ENCODE peak calls at places on chromosomes 13 and 19, in seven cellular contexts. V is A673, C is cardiac muscle cell, K is epithelial cell of esophagus, I is fibroblast of lung, R is colonic mucosa, J is fibroblast of villous mesenchyme. X is an unnamed sample.

GRCh38 chr13:101499406-101499805 is 46.9 kb downstream of the ITGBL1 start:
- DNase-seq in V (no peak), C (no peak), K (peak), I (no peak), R (no peak), J (no peak), X (no peak)

GRCh38 chr13:29852464-29853054 is 2.1 kb upstream of the UBL3 start:
- DNase-seq in V (no peak), C (no peak), K (no peak), I (no peak), R (no peak), J (no peak), X (no peak)

GRCh38 chr13:101640797-101641400 is 188.4 kb downstream of the ITGBL1 start:
- DNase-seq in V (peak), C (no peak), K (peak), I (peak), R (no peak), J (peak), X (no peak)

GRCh38 chr13:109684836-109685602 is 101.4 kb downstream of the IRS2 start:
- DNase-seq in V (peak), C (peak), K (peak), I (peak), R (peak), J (no peak), X (no peak)

GRCh38 chr13:32378012-32378411 is 49.9 kb downstream of the N4BP2L1 start:
- DNase-seq in V (no peak), C (no peak), K (no peak), I (peak), R (no peak), J (no peak), X (no peak)

GRCh38 chr13:65112123-65113075 is 2117.7 kb downstream of the PCDH9 start:
- DNase-seq in V (no peak), C (no peak), K (peak), I (no peak), R (no peak), J (no peak), X (peak)

GRCh38 chr13:80755925-80756324 is 415.0 kb upstream of the SPRY2 start:
- DNase-seq in V (peak), C (no peak), K (no peak), I (peak), R (no peak), J (no peak), X (no peak)

GRCh38 chr13:30429721-30430694 is 7.7 kb downstream of the UBE2L5 start:
- DNase-seq in V (peak), C (no peak), K (peak), I (peak), R (no peak), J (peak), X (peak)

GRCh38 chr19:18794692-18795091 is 3.6 kb upstream of the COMP start:
- DNase-seq in V (no peak), C (no peak), K (no peak), I (no peak), R (no peak), J (no peak), X (no peak)

GRCh38 chr13:106455190-106455589 is 80.3 kb downstream of the EFNB2 start:
- DNase-seq in V (no peak), C (no peak), K (no peak), I (no peak), R (no peak), J (no peak), X (no peak)

GRCh38 chr13:107669356-107669755 is 546.0 kb downstream of the LIG4 start:
- DNase-seq in V (no peak), C (no peak), K (no peak), I (no peak), R (no peak), J (peak), X (peak)

GRCh38 chr19:52237771-52238400 is 31.5 kb upstream of the ZNF766 start:
- DNase-seq in V (peak), C (peak), K (peak), I (peak), R (peak), J (peak), X (peak)

GRCh38 chr13:24997367-24997967 is 98.5 kb upstream of the PABPC3 start:
- DNase-seq in V (peak), C (peak), K (peak), I (peak), R (peak), J (peak), X (peak)

GRCh38 chr19:34999498-35000337 is at the start of gene GRAMD1A:
- DNase-seq in V (peak), C (peak), K (peak), I (peak), R (peak), J (peak), X (peak)

GRCh38 chr13:77378662-77379061 is 51.8 kb upstream of the MYCBP2 start:
- DNase-seq in V (no peak), C (no peak), K (peak), I (no peak), R (no peak), J (no peak), X (no peak)

GRCh38 chr19:49113762-49114629 is at the start of gene LIN7B:
- DNase-seq in V (peak), C (peak), K (peak), I (peak), R (peak), J (peak), X (no peak)

GRCh38 chr13:99055286-99056073 is 77.6 kb upstream of the DOCK9 start:
- DNase-seq in V (no peak), C (no peak), K (no peak), I (no peak), R (no peak), J (no peak), X (no peak)

GRCh38 chr13:91540157-91540736 is 141.8 kb downstream of the GPC5 start:
- DNase-seq in V (no peak), C (peak), K (no peak), I (peak), R (no peak), J (no peak), X (no peak)

GRCh38 chr13:75587679-75588078 is 38.1 kb downstream of the UCHL3 start:
- DNase-seq in V (no peak), C (no peak), K (peak), I (no peak), R (no peak), J (no peak), X (no peak)

GRCh38 chr19:12757544-12758274 is 6.1 kb downstream of the BEST2 start:
- DNase-seq in V (peak), C (peak), K (peak), I (peak), R (peak), J (peak), X (no peak)

GRCh38 chr13:31322025-31322424 is 122.2 kb downstream of the B3GLCT start:
- DNase-seq in V (no peak), C (peak), K (peak), I (peak), R (no peak), J (peak), X (no peak)

GRCh38 chr13:59728896-59729545 is 434.7 kb downstream of the DIAPH3 start:
- DNase-seq in V (no peak), C (no peak), K (no peak), I (no peak), R (no peak), J (no peak), X (no peak)

GRCh38 chr13:51723529-51723928 is 80.4 kb downstream of the DHRS12 start:
- DNase-seq in V (no peak), C (no peak), K (no peak), I (no peak), R (no peak), J (no peak), X (no peak)

GRCh38 chr19:33515921-33516320 is 5.7 kb downstream of the PEPD start:
- DNase-seq in V (no peak), C (no peak), K (no peak), I (no peak), R (no peak), J (no peak), X (no peak)

GRCh38 chr19:33513424-33513823 is 8.2 kb downstream of the PEPD start:
- DNase-seq in V (no peak), C (no peak), K (no peak), I (no peak), R (no peak), J (no peak), X (no peak)

GRCh38 chr19:33517922-33518321 is 3.7 kb downstream of the PEPD start:
- DNase-seq in V (no peak), C (no peak), K (no peak), I (no peak), R (no peak), J (no peak), X (no peak)

GRCh38 chr19:33512580-33513137 is 8.9 kb downstream of the PEPD start:
- DNase-seq in V (no peak), C (no peak), K (no peak), I (no peak), R (no peak), J (no peak), X (no peak)

GRCh38 chr19:33514885-33515485 is 6.6 kb downstream of the PEPD start:
- DNase-seq in V (no peak), C (no peak), K (no peak), I (peak), R (peak), J (peak), X (no peak)
- TF ChIP-seq CTCF in V (no peak), C (no peak), K (no peak), I (no peak), R (no peak), J (no peak), X (no peak)

GRCh38 chr13:74573654-74574053 is 439.4 kb upstream of the KLF12 start:
- DNase-seq in V (no peak), C (peak), K (no peak), I (no peak), R (no peak), J (no peak), X (no peak)

GRCh38 chr13:74576504-74576903 is 442.3 kb upstream of the KLF12 start:
- DNase-seq in V (no peak), C (no peak), K (no peak), I (no peak), R (no peak), J (no peak), X (no peak)

GRCh38 chr13:74571811-74572210 is 437.6 kb upstream of the KLF12 start:
- DNase-seq in V (no peak), C (no peak), K (peak), I (no peak), R (no peak), J (no peak), X (no peak)

GRCh38 chr13:74575729-74576125 is 441.5 kb upstream of the KLF12 start:
- DNase-seq in V (peak), C (peak), K (peak), I (peak), R (peak), J (peak), X (no peak)

GRCh38 chr13:74574964-74575728 is 440.9 kb upstream of the KLF12 start:
- DNase-seq in V (no peak), C (no peak), K (no peak), I (no peak), R (no peak), J (peak), X (no peak)
- H3K4me3 ChIP-seq in V (peak), C (peak), K (peak), I (peak), R (no peak), J (peak), X (peak)

GRCh38 chr19:2976609-2977000 is 759 bp upstream of the TLE6 start:
- DNase-seq in V (no peak), C (peak), K (no peak), I (no peak), R (no peak), J (no peak), X (no peak)

GRCh38 chr19:2974342-2974932 is 2.9 kb upstream of the TLE6 start:
- DNase-seq in V (peak), C (no peak), K (no peak), I (no peak), R (peak), J (peak), X (no peak)

GRCh38 chr19:2977686-2978466 is 512 bp downstream of the TLE6 start:
- DNase-seq in V (no peak), C (no peak), K (no peak), I (no peak), R (peak), J (no peak), X (no peak)

GRCh38 chr19:2978467-2978767 is 1.1 kb downstream of the TLE6 start:
- DNase-seq in V (no peak), C (no peak), K (no peak), I (no peak), R (no peak), J (no peak), X (no peak)

DNA sequence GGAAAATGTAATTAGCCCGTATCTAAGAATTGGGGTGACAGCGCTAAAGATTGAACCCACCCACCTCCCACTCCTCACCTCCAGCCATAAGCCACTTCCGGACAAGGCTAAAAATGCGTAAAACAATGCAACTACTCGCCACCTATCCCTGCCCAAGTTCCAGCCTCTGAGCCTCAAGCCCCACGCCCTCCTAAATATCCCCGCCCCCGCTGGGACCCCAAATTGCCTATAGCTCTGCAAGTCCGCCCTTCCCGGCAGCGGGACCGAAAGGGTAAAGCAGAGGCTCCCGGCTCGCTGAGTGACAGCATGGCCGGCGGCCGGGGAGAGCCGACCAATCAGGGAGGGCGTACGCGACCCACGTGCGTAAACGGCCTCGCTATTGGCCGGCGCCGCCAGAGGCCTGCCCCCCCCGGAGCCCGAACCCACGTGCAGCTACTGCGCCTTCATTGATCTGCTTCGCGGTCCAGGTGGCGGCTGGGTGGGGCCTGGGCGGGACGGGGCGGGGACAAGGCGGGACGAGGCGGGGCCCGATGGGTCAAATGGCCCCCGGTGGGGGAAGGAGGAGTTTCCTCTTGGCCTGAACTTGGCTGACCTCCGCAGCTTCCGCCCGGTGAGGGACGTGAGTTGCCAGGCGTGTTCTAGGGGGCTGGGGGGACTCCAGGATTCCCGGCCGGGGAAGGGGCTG is at the start of gene TLE6:
- DNase-seq in V (peak), C (peak), K (peak), I (peak), R (peak), J (peak), X (peak)
- TF ChIP-seq CTCF in V (no peak), C (no peak), K (no peak), I (no peak), R (no peak), J (no peak), X (no peak)

GRCh38 chr19:38221919-38222828 is 1.8 kb downstream of the DPF1 start:
- DNase-seq in V (no peak), C (no peak), K (peak), I (no peak), R (no peak), J (no peak), X (no peak)
- H3K4me3 ChIP-seq in V (no peak), C (no peak), K (no peak), I (no peak), R (no peak), J (no peak), X (no peak)

GRCh38 chr19:39845621-39846175 is 481 bp downstream of the FBL start:
- DNase-seq in V (peak), C (peak), K (peak), I (no peak), R (no peak), J (no peak), X (no peak)
- TF ChIP-seq CTCF in V (peak), C (peak), K (no peak), I (no peak), R (no peak), J (no peak), X (peak)

DNA sequence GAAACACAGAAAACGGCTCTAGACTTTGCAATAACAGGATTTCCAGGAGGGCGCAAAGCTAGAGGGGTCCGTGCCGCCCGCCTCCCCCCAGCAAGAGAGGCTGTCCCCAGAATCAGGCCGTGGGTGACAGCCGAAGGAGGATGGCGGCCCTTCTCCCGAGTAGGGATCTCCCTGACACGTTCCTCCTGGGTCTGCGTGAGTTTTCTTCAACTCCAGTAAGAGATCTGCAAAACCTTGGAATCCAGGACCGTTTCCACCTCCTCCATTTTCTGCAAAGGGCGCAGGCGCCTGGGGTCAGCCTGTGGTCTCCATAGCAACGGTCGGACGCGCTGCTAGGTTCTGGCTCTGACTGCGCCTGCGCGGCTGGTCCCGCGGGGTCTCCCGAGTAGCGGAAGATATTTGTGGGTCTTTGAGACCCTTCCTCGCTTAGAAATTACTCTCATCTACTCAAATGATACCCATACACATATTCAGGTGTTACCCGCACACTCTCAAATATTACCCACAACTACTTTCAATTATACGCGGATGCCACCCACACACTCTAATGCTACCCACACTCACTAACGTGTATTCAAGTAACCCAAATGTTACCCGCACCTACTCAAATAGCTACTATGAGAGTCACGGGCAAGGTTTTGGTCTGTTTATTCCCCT is 2.1 kb downstream of the PNMA8C start:
- DNase-seq in V (peak), C (peak), K (peak), I (peak), R (peak), J (peak), X (peak)
- H3K4me3 ChIP-seq in V (peak), C (peak), K (peak), I (peak), R (peak), J (peak), X (peak)

DNA sequence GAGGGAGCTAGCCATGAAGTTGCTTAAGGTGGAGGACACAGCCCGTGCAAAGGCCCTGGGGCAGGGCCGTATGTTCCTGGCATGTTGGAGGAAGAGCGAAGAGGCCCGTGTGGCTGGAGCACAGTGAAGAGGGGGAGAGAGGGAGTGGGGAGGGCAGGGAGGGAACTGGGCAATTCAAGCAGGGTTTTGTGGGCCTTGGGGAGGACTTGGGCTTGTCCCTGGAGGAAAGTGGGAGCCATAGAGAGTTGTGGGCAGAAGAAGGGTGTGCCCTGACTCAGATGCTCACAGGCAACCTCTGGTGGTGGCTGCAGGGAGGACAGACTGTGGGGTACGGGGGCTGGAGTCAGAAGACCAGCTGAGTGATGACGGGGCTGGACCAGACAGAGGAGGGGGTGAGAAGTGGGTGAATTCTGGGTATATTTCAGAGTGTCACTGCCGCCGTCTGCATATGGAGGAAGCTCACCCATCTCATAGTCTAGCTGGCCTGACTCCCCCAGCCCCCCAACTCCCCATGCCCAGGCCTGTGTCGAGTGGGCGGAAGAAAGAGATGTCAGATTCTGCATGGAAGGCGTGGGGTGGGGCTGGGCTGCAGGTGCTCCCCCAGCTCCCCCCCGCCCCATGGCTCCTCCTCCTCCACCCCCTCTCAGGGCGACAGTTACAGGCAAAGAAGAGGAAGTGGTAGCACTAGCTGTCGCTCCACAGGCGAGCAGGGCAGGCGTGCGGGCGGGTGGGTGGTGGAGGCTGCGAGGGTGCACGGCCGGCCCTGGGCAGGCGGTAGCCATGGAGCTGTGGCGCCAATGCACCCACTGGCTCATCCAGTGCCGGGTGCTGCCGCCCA is at the start of gene VAV1:
- DNase-seq in V (peak), C (no peak), K (no peak), I (no peak), R (peak), J (no peak), X (no peak)
- TF ChIP-seq CTCF in V (peak), C (no peak), K (no peak), I (no peak), R (no peak), J (no peak), X (peak)

DNA sequence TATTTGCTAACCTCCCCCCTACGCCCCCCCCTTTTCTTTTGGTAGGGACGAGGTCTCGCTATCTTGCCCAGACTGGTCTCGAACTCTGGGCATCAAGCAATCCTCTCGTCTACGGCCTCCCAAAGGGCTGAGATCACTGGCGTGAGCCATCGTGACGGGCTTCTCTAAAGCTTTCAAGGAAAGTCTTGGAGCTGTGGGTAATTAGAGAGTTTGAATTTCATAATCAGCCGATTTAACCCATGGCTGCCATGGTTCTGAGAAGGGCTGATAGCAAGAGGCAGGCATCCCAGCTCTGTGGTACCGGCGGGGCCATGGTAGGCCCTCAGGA is 679 bp upstream of the ABHD8 start:
- DNase-seq in V (no peak), C (no peak), K (peak), I (no peak), R (no peak), J (no peak), X (no peak)
- H3K4me3 ChIP-seq in V (peak), C (no peak), K (no peak), I (no peak), R (peak), J (no peak), X (no peak)

GRCh38 chr19:58456111-58456510 is 4.7 kb downstream of the ZNF324B start:
- DNase-seq in V (no peak), C (no peak), K (no peak), I (no peak), R (no peak), J (no peak), X (no peak)

GRCh38 chr19:58455306-58455705 is 3.9 kb downstream of the ZNF324B start:
- DNase-seq in V (no peak), C (no peak), K (no peak), I (no peak), R (no peak), J (no peak), X (no peak)

GRCh38 chr19:58460039-58460438 is 6.8 kb upstream of the ZNF324 start:
- DNase-seq in V (no peak), C (no peak), K (peak), I (no peak), R (no peak), J (no peak), X (no peak)
- TF ChIP-seq CTCF in V (no peak), C (no peak), K (no peak), I (no peak), R (no peak), J (no peak), X (no peak)